ENCODE peak calls at places on chromosomes 4 and X, in nine cellular contexts. One of them, this sample, is unnamed.

GRCh38 chr4:80500593-80500992 is 165.1 kb downstream of the CFAP299 start:
- DNase-seq in pulmonary artery endothelial cell: no peak
- DNase-seq in T-helper 1 cell: no peak
- DNase-seq in NCI-H1092: no peak
- DNase-seq in anterior cingulate cortex: no peak
- DNase-seq in lung microvascular endothelial cell: no peak
- DNase-seq in heart right ventricle: no peak
- DNase-seq in activated effector memory CD4-positive, alpha-beta T cell treated with Interleukin-2 at 50 U/mL for 16 hours: no peak
- DNase-seq in posterior cingulate gyrus: no peak
- DNase-seq in this sample: no peak

GRCh38 chrX:82161195-82161594 is 959.3 kb downstream of the SH3BGRL start:
- DNase-seq in pulmonary artery endothelial cell: no peak
- DNase-seq in T-helper 1 cell: no peak
- DNase-seq in NCI-H1092: no peak
- DNase-seq in anterior cingulate cortex: no peak
- DNase-seq in lung microvascular endothelial cell: no peak
- DNase-seq in heart right ventricle: no peak
- DNase-seq in activated effector memory CD4-positive, alpha-beta T cell treated with Interleukin-2 at 50 U/mL for 16 hours: no peak
- DNase-seq in posterior cingulate gyrus: no peak
- DNase-seq in this sample: no peak

GRCh38 chrX:149248073-149248625 is 257.0 kb downstream of the IDS start:
- DNase-seq in pulmonary artery endothelial cell: no peak
- DNase-seq in T-helper 1 cell: no peak
- DNase-seq in NCI-H1092: no peak
- DNase-seq in anterior cingulate cortex: no peak
- DNase-seq in lung microvascular endothelial cell: no peak
- DNase-seq in heart right ventricle: no peak
- DNase-seq in activated effector memory CD4-positive, alpha-beta T cell treated with Interleukin-2 at 50 U/mL for 16 hours: no peak
- DNase-seq in posterior cingulate gyrus: no peak
- DNase-seq in this sample: no peak

GRCh38 chr4:65670331-65671031 is at the start of gene EPHA5:
- DNase-seq in pulmonary artery endothelial cell: no peak
- DNase-seq in T-helper 1 cell: no peak
- DNase-seq in NCI-H1092: peak
- DNase-seq in anterior cingulate cortex: peak
- DNase-seq in lung microvascular endothelial cell: peak
- DNase-seq in heart right ventricle: peak
- DNase-seq in activated effector memory CD4-positive, alpha-beta T cell treated with Interleukin-2 at 50 U/mL for 16 hours: no peak
- DNase-seq in posterior cingulate gyrus: peak
- DNase-seq in this sample: peak

GRCh38 chr4:173262363-173262762 is 71.8 kb downstream of the HMGB2 start:
- DNase-seq in pulmonary artery endothelial cell: no peak
- DNase-seq in T-helper 1 cell: no peak
- DNase-seq in NCI-H1092: no peak
- DNase-seq in anterior cingulate cortex: no peak
- DNase-seq in lung microvascular endothelial cell: no peak
- DNase-seq in heart right ventricle: no peak
- DNase-seq in activated effector memory CD4-positive, alpha-beta T cell treated with Interleukin-2 at 50 U/mL for 16 hours: no peak
- DNase-seq in posterior cingulate gyrus: no peak
- DNase-seq in this sample: no peak

GRCh38 chr4:100079264-100079663 is 111.0 kb downstream of the DDIT4L start:
- DNase-seq in pulmonary artery endothelial cell: no peak
- DNase-seq in T-helper 1 cell: no peak
- DNase-seq in NCI-H1092: no peak
- DNase-seq in anterior cingulate cortex: no peak
- DNase-seq in lung microvascular endothelial cell: no peak
- DNase-seq in heart right ventricle: no peak
- DNase-seq in activated effector memory CD4-positive, alpha-beta T cell treated with Interleukin-2 at 50 U/mL for 16 hours: no peak
- DNase-seq in posterior cingulate gyrus: no peak
- DNase-seq in this sample: no peak

GRCh38 chr4:174592985-174593335 is 70.7 kb upstream of the HPGD start:
- DNase-seq in pulmonary artery endothelial cell: no peak
- DNase-seq in T-helper 1 cell: no peak
- DNase-seq in NCI-H1092: no peak
- DNase-seq in anterior cingulate cortex: no peak
- DNase-seq in lung microvascular endothelial cell: no peak
- DNase-seq in heart right ventricle: no peak
- DNase-seq in activated effector memory CD4-positive, alpha-beta T cell treated with Interleukin-2 at 50 U/mL for 16 hours: no peak
- DNase-seq in posterior cingulate gyrus: no peak
- DNase-seq in this sample: no peak

GRCh38 chr4:42488114-42488513 is 90.8 kb downstream of the SHISA3 start:
- DNase-seq in pulmonary artery endothelial cell: no peak
- DNase-seq in T-helper 1 cell: no peak
- DNase-seq in NCI-H1092: no peak
- DNase-seq in anterior cingulate cortex: no peak
- DNase-seq in lung microvascular endothelial cell: no peak
- DNase-seq in heart right ventricle: no peak
- DNase-seq in activated effector memory CD4-positive, alpha-beta T cell treated with Interleukin-2 at 50 U/mL for 16 hours: no peak
- DNase-seq in posterior cingulate gyrus: no peak
- DNase-seq in this sample: no peak

GRCh38 chr4:7462509-7462971 is 27.8 kb upstream of the PSAPL1 start:
- DNase-seq in pulmonary artery endothelial cell: no peak
- DNase-seq in T-helper 1 cell: no peak
- DNase-seq in NCI-H1092: peak
- DNase-seq in anterior cingulate cortex: peak
- DNase-seq in lung microvascular endothelial cell: no peak
- DNase-seq in heart right ventricle: no peak
- DNase-seq in activated effector memory CD4-positive, alpha-beta T cell treated with Interleukin-2 at 50 U/mL for 16 hours: no peak
- DNase-seq in posterior cingulate gyrus: peak
- DNase-seq in this sample: peak

GRCh38 chrX:16666541-16666940 is 16.6 kb downstream of the S100G start:
- DNase-seq in pulmonary artery endothelial cell: no peak
- DNase-seq in T-helper 1 cell: no peak
- DNase-seq in NCI-H1092: no peak
- DNase-seq in anterior cingulate cortex: peak
- DNase-seq in lung microvascular endothelial cell: peak
- DNase-seq in heart right ventricle: no peak
- DNase-seq in activated effector memory CD4-positive, alpha-beta T cell treated with Interleukin-2 at 50 U/mL for 16 hours: no peak
- DNase-seq in posterior cingulate gyrus: peak
- DNase-seq in this sample: no peak

GRCh38 chrX:131802836-131803626 is 220.1 kb upstream of the STK26 start:
- DNase-seq in pulmonary artery endothelial cell: peak
- DNase-seq in T-helper 1 cell: no peak
- DNase-seq in NCI-H1092: no peak
- DNase-seq in anterior cingulate cortex: peak
- DNase-seq in lung microvascular endothelial cell: peak
- DNase-seq in heart right ventricle: peak
- DNase-seq in activated effector memory CD4-positive, alpha-beta T cell treated with Interleukin-2 at 50 U/mL for 16 hours: no peak
- DNase-seq in posterior cingulate gyrus: no peak
- DNase-seq in this sample: peak

GRCh38 chr4:46386570-46386969 is 3.4 kb downstream of the GABRA2 start:
- DNase-seq in pulmonary artery endothelial cell: no peak
- DNase-seq in T-helper 1 cell: no peak
- DNase-seq in NCI-H1092: no peak
- DNase-seq in anterior cingulate cortex: no peak
- DNase-seq in lung microvascular endothelial cell: no peak
- DNase-seq in heart right ventricle: no peak
- DNase-seq in activated effector memory CD4-positive, alpha-beta T cell treated with Interleukin-2 at 50 U/mL for 16 hours: no peak
- DNase-seq in posterior cingulate gyrus: peak
- DNase-seq in this sample: no peak

GRCh38 chr4:140069068-140069467 is 84.9 kb downstream of the MAML3 start:
- DNase-seq in pulmonary artery endothelial cell: no peak
- DNase-seq in T-helper 1 cell: no peak
- DNase-seq in NCI-H1092: no peak
- DNase-seq in anterior cingulate cortex: no peak
- DNase-seq in lung microvascular endothelial cell: no peak
- DNase-seq in heart right ventricle: peak
- DNase-seq in activated effector memory CD4-positive, alpha-beta T cell treated with Interleukin-2 at 50 U/mL for 16 hours: no peak
- DNase-seq in posterior cingulate gyrus: no peak
- DNase-seq in this sample: no peak

GRCh38 chrX:115047715-115048114 is 30.3 kb upstream of the IL13RA2 start:
- DNase-seq in pulmonary artery endothelial cell: no peak
- DNase-seq in T-helper 1 cell: no peak
- DNase-seq in NCI-H1092: no peak
- DNase-seq in anterior cingulate cortex: no peak
- DNase-seq in lung microvascular endothelial cell: no peak
- DNase-seq in heart right ventricle: no peak
- DNase-seq in activated effector memory CD4-positive, alpha-beta T cell treated with Interleukin-2 at 50 U/mL for 16 hours: no peak
- DNase-seq in posterior cingulate gyrus: no peak
- DNase-seq in this sample: no peak

GRCh38 chrX:103276581-103277002 is at the start of gene TCEAL5:
- DNase-seq in pulmonary artery endothelial cell: no peak
- DNase-seq in T-helper 1 cell: no peak
- DNase-seq in NCI-H1092: no peak
- DNase-seq in anterior cingulate cortex: peak
- DNase-seq in lung microvascular endothelial cell: no peak
- DNase-seq in heart right ventricle: no peak
- DNase-seq in activated effector memory CD4-positive, alpha-beta T cell treated with Interleukin-2 at 50 U/mL for 16 hours: no peak
- DNase-seq in posterior cingulate gyrus: peak
- DNase-seq in this sample: no peak

GRCh38 chr4:71202703-71203102 is 136.1 kb upstream of the SLC4A4 start:
- DNase-seq in pulmonary artery endothelial cell: no peak
- DNase-seq in T-helper 1 cell: no peak
- DNase-seq in NCI-H1092: no peak
- DNase-seq in anterior cingulate cortex: no peak
- DNase-seq in lung microvascular endothelial cell: no peak
- DNase-seq in heart right ventricle: no peak
- DNase-seq in activated effector memory CD4-positive, alpha-beta T cell treated with Interleukin-2 at 50 U/mL for 16 hours: no peak
- DNase-seq in posterior cingulate gyrus: no peak
- DNase-seq in this sample: no peak

GRCh38 chr4:80263541-80264351 is 2.7 kb upstream of the FGF5 start:
- DNase-seq in pulmonary artery endothelial cell: no peak
- DNase-seq in T-helper 1 cell: no peak
- DNase-seq in NCI-H1092: no peak
- DNase-seq in anterior cingulate cortex: no peak
- DNase-seq in lung microvascular endothelial cell: peak
- DNase-seq in heart right ventricle: no peak
- DNase-seq in activated effector memory CD4-positive, alpha-beta T cell treated with Interleukin-2 at 50 U/mL for 16 hours: no peak
- DNase-seq in posterior cingulate gyrus: no peak
- DNase-seq in this sample: no peak

GRCh38 chrX:45011597-45011996 is 138.6 kb downstream of the KDM6A start:
- DNase-seq in pulmonary artery endothelial cell: no peak
- DNase-seq in T-helper 1 cell: no peak
- DNase-seq in NCI-H1092: no peak
- DNase-seq in anterior cingulate cortex: no peak
- DNase-seq in lung microvascular endothelial cell: no peak
- DNase-seq in heart right ventricle: no peak
- DNase-seq in activated effector memory CD4-positive, alpha-beta T cell treated with Interleukin-2 at 50 U/mL for 16 hours: no peak
- DNase-seq in posterior cingulate gyrus: no peak
- DNase-seq in this sample: no peak

GRCh38 chr4:184100297-184100885 is 117.3 kb downstream of the ENPP6 start:
- DNase-seq in pulmonary artery endothelial cell: no peak
- DNase-seq in T-helper 1 cell: no peak
- DNase-seq in NCI-H1092: peak
- DNase-seq in anterior cingulate cortex: no peak
- DNase-seq in lung microvascular endothelial cell: peak
- DNase-seq in heart right ventricle: peak
- DNase-seq in activated effector memory CD4-positive, alpha-beta T cell treated with Interleukin-2 at 50 U/mL for 16 hours: no peak
- DNase-seq in posterior cingulate gyrus: no peak
- DNase-seq in this sample: no peak

GRCh38 chr4:244471-244870 is 60.8 kb downstream of the ZNF732 start:
- DNase-seq in pulmonary artery endothelial cell: no peak
- DNase-seq in T-helper 1 cell: peak
- DNase-seq in NCI-H1092: peak
- DNase-seq in anterior cingulate cortex: no peak
- DNase-seq in lung microvascular endothelial cell: peak
- DNase-seq in heart right ventricle: no peak
- DNase-seq in activated effector memory CD4-positive, alpha-beta T cell treated with Interleukin-2 at 50 U/mL for 16 hours: peak
- DNase-seq in posterior cingulate gyrus: peak
- DNase-seq in this sample: no peak

GRCh38 chr4:108031427-108032083 is 41.9 kb downstream of the HADH start:
- DNase-seq in pulmonary artery endothelial cell: no peak
- DNase-seq in T-helper 1 cell: no peak
- DNase-seq in NCI-H1092: no peak
- DNase-seq in anterior cingulate cortex: no peak
- DNase-seq in lung microvascular endothelial cell: no peak
- DNase-seq in heart right ventricle: no peak
- DNase-seq in activated effector memory CD4-positive, alpha-beta T cell treated with Interleukin-2 at 50 U/mL for 16 hours: no peak
- DNase-seq in posterior cingulate gyrus: no peak
- DNase-seq in this sample: no peak